ENCODE peak calls at places on chromosome 16, in eight cellular contexts. F, U, Z, J, Y, K, H and G are unnamed samples.

GRCh38 chr16:53071748-53072301 is 17.0 kb downstream of the CHD9 start:
- DNase-seq in F (no peak), U (no peak), Z (no peak), J (no peak), Y (no peak), K (no peak), H (peak; percentile 85), G (no peak)

GRCh38 chr16:716768-717325 is 1.9 kb downstream of the METRN start:
- DNase-seq in F (no peak), U (no peak), Z (no peak), J (no peak), Y (no peak), K (no peak), H (no peak), G (no peak)

GRCh38 chr16:68375801-68376536 is 65.2 kb downstream of the PRMT7 start:
- DNase-seq in F (no peak), U (no peak), Z (no peak), J (no peak), Y (no peak), K (no peak), H (no peak), G (no peak)

GRCh38 chr16:89197633-89198416 is 2.5 kb downstream of the SLC22A31 start:
- DNase-seq in F (no peak), U (no peak), Z (no peak), J (no peak), Y (no peak), K (no peak), H (no peak), G (no peak)

GRCh38 chr16:5071341-5071680 is 332 bp upstream of the ALG1 start:
- DNase-seq in F (no peak), U (no peak), Z (no peak), J (no peak), Y (no peak), K (no peak), H (no peak), G (no peak)

GRCh38 chr16:66250686-66251405 is 115.6 kb upstream of the CDH5 start:
- DNase-seq in F (no peak), U (no peak), Z (no peak), J (no peak), Y (no peak), K (no peak), H (peak; percentile 96), G (no peak)

GRCh38 chr16:74836111-74836671 is 61.6 kb upstream of the FA2H start:
- DNase-seq in F (no peak), U (no peak), Z (no peak), J (no peak), Y (no peak), K (no peak), H (no peak), G (no peak)

GRCh38 chr16:50497592-50497991 is 50.6 kb upstream of the NKD1 start:
- DNase-seq in F (no peak), U (no peak), Z (no peak), J (no peak), Y (no peak), K (no peak), H (peak; percentile 32), G (peak; percentile 40)

GRCh38 chr16:47140686-47141085 is 3.1 kb downstream of the NETO2 start:
- DNase-seq in F (no peak), U (no peak), Z (no peak), J (no peak), Y (no peak), K (no peak), H (no peak), G (no peak)

GRCh38 chr16:3637371-3637923 is 17.0 kb upstream of the DNASE1 start:
- DNase-seq in F (no peak), U (no peak), Z (peak; percentile 37), J (no peak), Y (peak; percentile 36), K (peak; percentile 32), H (peak; percentile 52), G (no peak)

GRCh38 chr16:70777973-70778406 is 23.0 kb downstream of the VAC14 start:
- DNase-seq in F (no peak), U (no peak), Z (no peak), J (no peak), Y (no peak), K (no peak), H (no peak), G (no peak)

GRCh38 chr16:1674306-1674705 is 3.8 kb upstream of the JPT2 start:
- DNase-seq in F (no peak), U (no peak), Z (no peak), J (no peak), Y (no peak), K (no peak), H (no peak), G (no peak)

GRCh38 chr16:3597226-3597625 is 14.2 kb downstream of the SLX4 start:
- DNase-seq in F (no peak), U (no peak), Z (no peak), J (no peak), Y (no peak), K (no peak), H (no peak), G (no peak)

GRCh38 chr16:85086347-85087291 is 25.7 kb downstream of the CIBAR2 start:
- DNase-seq in F (peak; percentile 72), U (peak; percentile 8), Z (peak; percentile 62), J (peak; percentile 61), Y (peak; percentile 87), K (peak; percentile 79), H (peak; percentile 65), G (no peak)

GRCh38 chr16:50299508-50300105 is 33.3 kb downstream of the ADCY7 start:
- DNase-seq in F (no peak), U (no peak), Z (no peak), J (no peak), Y (no peak), K (no peak), H (no peak), G (no peak)